ENCODE peak calls at places on chromosomes 5 and 9, in five cellular contexts. Y is Right ventricle myocardium superior, B is omental fat pad, Q is heart right ventricle, W is GM23338. P is an unnamed sample.

GRCh38 chr9:88605500-88606172 is 70.7 kb downstream of the NXNL2 start:
- ATAC-seq in Y (peak), B (peak), Q (peak), W (no peak), P (peak)

GRCh38 chr5:172940242-172941066 is 18.8 kb upstream of the RPL26L1 start:
- ATAC-seq in Y (peak), B (no peak), Q (peak), W (no peak), P (no peak)

GRCh38 chr9:132141364-132141947 is 20.4 kb upstream of the NTNG2 start:
- ATAC-seq in Y (peak), B (no peak), Q (peak), W (peak), P (no peak)

GRCh38 chr9:106350777-106351176 is 512.2 kb upstream of the ZNF462 start:
- ATAC-seq in Y (no peak), B (no peak), Q (no peak), W (no peak), P (no peak)

GRCh38 chr5:31757813-31758212 is 118.9 kb downstream of the PDZD2 start:
- ATAC-seq in Y (peak), B (no peak), Q (peak), W (no peak), P (no peak)

GRCh38 chr5:122756263-122756911 is 18.5 kb upstream of the SNX2 start:
- ATAC-seq in Y (peak), B (peak), Q (peak), W (no peak), P (peak)

GRCh38 chr5:54541823-54542783 is 24.5 kb downstream of the SNX18 start:
- ATAC-seq in Y (peak), B (no peak), Q (peak), W (no peak), P (no peak)

GRCh38 chr5:6090079-6090654 is 288.2 kb downstream of the MED10 start:
- ATAC-seq in Y (no peak), B (no peak), Q (no peak), W (no peak), P (no peak)

GRCh38 chr9:136742640-136743391 is at the start of gene LCN10:
- ATAC-seq in Y (no peak), B (no peak), Q (peak), W (peak), P (no peak)

GRCh38 chr5:115770466-115770865 is 46.0 kb downstream of the CDO1 start:
- ATAC-seq in Y (no peak), B (no peak), Q (no peak), W (peak), P (no peak)

GRCh38 chr9:89994988-89995613 is 390.3 kb downstream of the GADD45G start:
- ATAC-seq in Y (no peak), B (no peak), Q (no peak), W (no peak), P (no peak)

GRCh38 chr9:113187935-113188595 is 33.0 kb downstream of the FKBP15 start:
- ATAC-seq in Y (peak), B (peak), Q (peak), W (no peak), P (peak)

GRCh38 chr5:50435131-50435530 is 6.0 kb downstream of the EMB start:
- ATAC-seq in Y (no peak), B (no peak), Q (no peak), W (no peak), P (no peak)

GRCh38 chr5:154385236-154385512 is 60.6 kb upstream of the SAP30L start:
- ATAC-seq in Y (no peak), B (no peak), Q (peak), W (no peak), P (no peak)

GRCh38 chr9:131738838-131739191 is 1.1 kb downstream of the RAPGEF1 start:
- ATAC-seq in Y (no peak), B (no peak), Q (no peak), W (peak), P (no peak)

GRCh38 chr9:5571629-5572232 is 57.2 kb upstream of the RIC1 start:
- ATAC-seq in Y (no peak), B (peak), Q (no peak), W (no peak), P (no peak)

GRCh38 chr5:111960466-111961215 is 203.6 kb upstream of the NREP start:
- ATAC-seq in Y (no peak), B (peak), Q (no peak), W (no peak), P (no peak)

GRCh38 chr5:36241636-36242533 is at the start of gene NADK2:
- ATAC-seq in Y (peak), B (peak), Q (peak), W (peak), P (peak)

GRCh38 chr9:81479573-81479972 is 209.8 kb downstream of the TLE1 start:
- ATAC-seq in Y (no peak), B (no peak), Q (no peak), W (no peak), P (no peak)

GRCh38 chr9:79572032-79572890 is 496 bp downstream of the TLE4 start:
- ATAC-seq in Y (peak), B (peak), Q (no peak), W (peak), P (peak)

GRCh38 chr9:75063556-75064305 is 24.2 kb downstream of the NMRK1 start:
- ATAC-seq in Y (no peak), B (no peak), Q (no peak), W (no peak), P (no peak)

GRCh38 chr9:3956081-3956701 is 343.7 kb downstream of the GLIS3 start:
- ATAC-seq in Y (peak), B (no peak), Q (peak), W (no peak), P (no peak)

GRCh38 chr5:146426853-146427618 is 20.1 kb upstream of the TCERG1 start:
- ATAC-seq in Y (peak), B (no peak), Q (peak), W (peak), P (peak)

GRCh38 chr9:16258191-16258590 is 612.3 kb downstream of the BNC2 start:
- ATAC-seq in Y (no peak), B (no peak), Q (no peak), W (no peak), P (no peak)

GRCh38 chr9:116358251-116358650 is 204.7 kb downstream of the PAPPA start:
- ATAC-seq in Y (no peak), B (no peak), Q (no peak), W (no peak), P (no peak)

GRCh38 chr9:13552606-13553215 is 273.2 kb upstream of the MPDZ start:
- ATAC-seq in Y (peak), B (no peak), Q (peak), W (no peak), P (no peak)

GRCh38 chr9:89999176-89999533 is 394.3 kb downstream of the GADD45G start:
- ATAC-seq in Y (peak), B (peak), Q (peak), W (no peak), P (no peak)

GRCh38 chr5:10319202-10319851 is 11.6 kb upstream of the CMBL start:
- ATAC-seq in Y (peak), B (peak), Q (peak), W (no peak), P (peak)

GRCh38 chr5:44774279-44774880 is 34.4 kb upstream of the MRPS30 start:
- ATAC-seq in Y (no peak), B (no peak), Q (no peak), W (no peak), P (no peak)

GRCh38 chr9:649128-650074 is 192.1 kb upstream of the DMRT1 start:
- ATAC-seq in Y (peak), B (no peak), Q (peak), W (peak), P (no peak)

GRCh38 chr9:671997-672396 is 169.5 kb upstream of the DMRT1 start:
- ATAC-seq in Y (no peak), B (no peak), Q (no peak), W (no peak), P (no peak)

GRCh38 chr5:64147849-64148441 is 17.7 kb upstream of the RNF180 start:
- ATAC-seq in Y (peak), B (no peak), Q (peak), W (peak), P (peak)

GRCh38 chr5:125277494-125278154 is 531.2 kb upstream of the ZNF608 start:
- ATAC-seq in Y (no peak), B (peak), Q (no peak), W (no peak), P (no peak)

GRCh38 chr5:172370237-172370640 is 84.1 kb downstream of the SH3PXD2B start:
- ATAC-seq in Y (no peak), B (no peak), Q (peak), W (no peak), P (peak)

GRCh38 chr9:113361304-113362018 is 12.1 kb downstream of the BSPRY start:
- ATAC-seq in Y (no peak), B (no peak), Q (no peak), W (no peak), P (no peak)

GRCh38 chr5:78667461-78668103 is 19.0 kb upstream of the LHFPL2 start:
- ATAC-seq in Y (no peak), B (no peak), Q (no peak), W (no peak), P (no peak)

GRCh38 chr5:17679597-17680187 is 45.4 kb downstream of the TAF11L14 start:
- ATAC-seq in Y (no peak), B (no peak), Q (no peak), W (no peak), P (no peak)

P was measured in gastroesophageal sphincter.